ENCODE peak calls at places on chromosomes 13 and 19, in five cellular contexts. G is brain microvascular endothelial cell, H is GM23248, O is left ventricle myocardium inferior, R is substantia nigra. L is an unnamed sample.

GRCh38 chr19:10876459-10877240 is 5.3 kb downstream of the CARM1 start:
- DNase-seq in G (no peak), H (peak; percentile 31), O (peak; percentile 31), R (no peak), L (no peak)

GRCh38 chr19:56821675-56822074 is 18.9 kb downstream of the PEG3 start:
- DNase-seq in G (no peak), H (no peak), O (no peak), R (no peak), L (no peak)

GRCh38 chr13:34437873-34438272 is 504.2 kb upstream of the NBEA start:
- DNase-seq in G (no peak), H (no peak), O (no peak), R (no peak), L (no peak)

GRCh38 chr13:75443356-75443958 is 38.5 kb downstream of the TBC1D4 start:
- DNase-seq in G (no peak), H (no peak), O (no peak), R (no peak), L (no peak)

GRCh38 chr13:40319699-40320586 is 346.5 kb downstream of the FOXO1 start:
- DNase-seq in G (no peak), H (no peak), O (no peak), R (no peak), L (no peak)

GRCh38 chr19:1364070-1364719 is 19.5 kb upstream of the NDUFS7 start:
- DNase-seq in G (no peak), H (peak; percentile 31), O (no peak), R (no peak), L (no peak)

GRCh38 chr19:49129238-49129583 is 9.9 kb downstream of the PPFIA3 start:
- DNase-seq in G (no peak), H (no peak), O (no peak), R (no peak), L (no peak)

GRCh38 chr19:32224371-32225244 is 120.8 kb upstream of the ZNF507 start:
- DNase-seq in G (peak; percentile 9), H (peak; percentile 71), O (peak; percentile 59), R (peak; percentile 45), L (peak; percentile 21)

GRCh38 chr13:34700155-34700554 is 241.9 kb upstream of the NBEA start:
- DNase-seq in G (no peak), H (no peak), O (no peak), R (no peak), L (no peak)

GRCh38 chr19:14073925-14074838 is 1.6 kb downstream of the MISP3 start:
- DNase-seq in G (no peak), H (peak; percentile 59), O (no peak), R (peak; percentile 53), L (peak; percentile 71)

GRCh38 chr19:1162404-1163282 is 11.4 kb downstream of the SBNO2 start:
- DNase-seq in G (no peak), H (no peak), O (no peak), R (no peak), L (no peak)

GRCh38 chr19:4138445-4138844 is 14.5 kb upstream of the MAP2K2 start:
- DNase-seq in G (no peak), H (no peak), O (no peak), R (no peak), L (no peak)

GRCh38 chr19:4140237-4140711 is 13.2 kb upstream of the CREB3L3 start:
- DNase-seq in G (peak; percentile 38), H (peak; percentile 88), O (no peak), R (peak; percentile 4), L (no peak)

GRCh38 chr19:4134351-4134750 is 10.4 kb upstream of the MAP2K2 start:
- DNase-seq in G (no peak), H (peak; percentile 39), O (no peak), R (no peak), L (no peak)

GRCh38 chr19:4139614-4140236 is 13.7 kb upstream of the CREB3L3 start:
- DNase-seq in G (peak; percentile 63), H (peak; percentile 60), O (peak; percentile 73), R (peak; percentile 39), L (peak; percentile 51)

GRCh38 chr19:4136680-4137088 is 12.8 kb upstream of the MAP2K2 start:
- DNase-seq in G (no peak), H (no peak), O (no peak), R (no peak), L (no peak)
- H3K27ac ChIP-seq in G (no peak overlapping the region), H (no peak overlapping the region), O (no peak overlapping the region), R (no peak overlapping the region), L (no peak overlapping the region)

DNA sequence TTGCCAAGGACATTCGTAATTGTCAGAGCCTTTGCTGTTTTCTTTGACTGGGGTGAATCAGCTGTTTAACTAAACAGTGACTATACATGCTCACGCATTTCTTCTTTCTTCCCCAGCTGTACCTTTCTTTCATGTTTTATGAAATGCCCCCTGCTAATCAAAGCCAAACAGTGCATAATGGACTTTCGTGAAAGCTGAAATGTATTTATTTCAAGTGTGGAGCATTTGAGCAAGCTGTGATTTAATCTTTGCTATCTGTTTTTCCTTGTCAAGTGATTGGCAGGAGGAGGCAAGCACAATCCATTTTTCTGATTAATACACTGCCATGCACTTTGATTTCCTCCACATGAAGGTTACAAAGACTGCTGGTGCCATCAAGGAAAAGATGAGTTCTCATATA is 831.7 kb upstream of the SPRY2 start:
- DNase-seq in G (no peak), H (no peak), O (no peak), R (no peak), L (no peak)
- H3K27ac ChIP-seq in G (no peak overlapping the region), H (no peak overlapping the region), O (no peak overlapping the region), R (no peak overlapping the region), L (no peak overlapping the region)

GRCh38 chr13:61900033-61900432 is 484.4 kb upstream of the PCDH20 start:
- DNase-seq in G (no peak), H (no peak), O (no peak), R (no peak), L (no peak)
- H3K27ac ChIP-seq in G (no peak overlapping the region), H (no peak overlapping the region), O (no peak overlapping the region), R (no peak overlapping the region), L (no peak overlapping the region)

GRCh38 chr13:74066937-74067336 is 67.3 kb downstream of the KLF12 start:
- DNase-seq in G (no peak), H (no peak), O (no peak), R (no peak), L (no peak)
- H3K27ac ChIP-seq in G (no peak overlapping the region), H (no peak overlapping the region), O (no peak overlapping the region), R (no peak overlapping the region), L (no peak overlapping the region)

L was measured in caudate nucleus.